ENCODE peak calls at places on chromosomes 7 and 10, in five cellular contexts. H is GM23338, O is IMR-90, U is cardiac muscle cell, L is bronchial epithelial cell. G is an unnamed sample.

GRCh38 chr7:68461430-68461829 is 1136.8 kb upstream of the AUTS2 start:
- DNase-seq in L (no peak), U (peak), O (no peak), H (no peak), G (no peak)

GRCh38 chr10:126133906-126134703 is 237.7 kb downstream of the FANK1 start:
- DNase-seq in U (peak), O (peak), H (no peak), L (peak), G (no peak)

GRCh38 chr10:116852246-116852645 is 2.9 kb downstream of the ENO4 start:
- DNase-seq in O (no peak), H (no peak), L (no peak), U (no peak), G (no peak)

GRCh38 chr10:20105236-20105635 is 289.0 kb downstream of the PLXDC2 start:
- DNase-seq in H (no peak), U (peak), L (peak), O (peak), G (no peak)

GRCh38 chr10:43093423-43094090 is 16.7 kb downstream of the RET start:
- DNase-seq in L (no peak), H (peak), O (peak), U (no peak), G (no peak)

GRCh38 chr10:12397931-12398330 is 48.6 kb downstream of the CAMK1D start:
- DNase-seq in L (no peak), H (no peak), U (no peak), O (peak), G (no peak)

GRCh38 chr7:159091041-159091440 is 53.6 kb downstream of the VIPR2 start:
- DNase-seq in H (no peak), O (no peak), L (no peak), U (no peak), G (no peak)

GRCh38 chr10:73044378-73045285 is 52.0 kb downstream of the P4HA1 start:
- DNase-seq in U (peak), H (peak), L (peak), O (peak), G (no peak)

GRCh38 chr10:69786791-69787190 is 14.9 kb upstream of the COL13A1 start:
- DNase-seq in L (peak), U (peak), H (peak), O (peak), G (no peak)

GRCh38 chr10:24858244-24858907 is 94.0 kb downstream of the PRTFDC1 start:
- DNase-seq in U (peak), L (peak), O (peak), H (peak), G (no peak)

GRCh38 chr7:127689194-127689772 is 37.3 kb downstream of the SND1 start:
- DNase-seq in O (no peak), L (peak), U (no peak), H (no peak), G (no peak)

GRCh38 chr10:119652361-119652760 is 1.2 kb downstream of the BAG3 start:
- DNase-seq in H (no peak), L (peak), U (peak), O (peak), G (peak)

GRCh38 chr10:24209946-24210491 is 1.1 kb downstream of the KIAA1217 start:
- DNase-seq in L (peak), H (no peak), U (peak), O (peak), G (peak)

GRCh38 chr7:71165708-71166107 is 33.8 kb downstream of the GALNT17 start:
- DNase-seq in O (no peak), U (no peak), H (peak), L (no peak), G (no peak)

GRCh38 chr7:42485171-42485838 is 248.3 kb upstream of the GLI3 start:
- DNase-seq in H (no peak), O (no peak), L (no peak), U (no peak), G (no peak)

GRCh38 chr7:76506081-76506440 is 4.3 kb upstream of the UPK3B start:
- DNase-seq in U (no peak), H (no peak), L (no peak), O (no peak), G (no peak)

GRCh38 chr10:29569778-29570177 is 65.0 kb downstream of the SVIL start:
- DNase-seq in L (no peak), U (no peak), O (no peak), H (no peak), G (no peak)

GRCh38 chr7:12436126-12436525 is 32.5 kb upstream of the VWDE start:
- DNase-seq in U (no peak), H (no peak), L (no peak), O (no peak), G (no peak)

GRCh38 chr7:148852272-148852671 is 31.8 kb downstream of the EZH2 start:
- DNase-seq in U (no peak), O (no peak), L (no peak), H (no peak), G (no peak)

GRCh38 chr7:94044806-94045205 is 40.7 kb upstream of the BET1 start:
- DNase-seq in H (no peak), L (no peak), U (no peak), O (no peak), G (no peak)

GRCh38 chr7:127769696-127770400 is 117.9 kb downstream of the SND1 start:
- DNase-seq in U (peak), L (peak), H (no peak), O (peak), G (no peak)

GRCh38 chr10:94279835-94280709 is 82.7 kb downstream of the NOC3L start:
- DNase-seq in L (peak), O (peak), U (peak), H (peak), G (peak)

GRCh38 chr10:128047337-128047736 is 78.9 kb downstream of the MKI67 start:
- DNase-seq in L (peak), H (peak), O (no peak), U (peak), G (peak)

GRCh38 chr10:27153855-27154198 is 357 bp downstream of the YME1L1 start:
- DNase-seq in U (peak), H (peak), L (peak), O (peak), G (peak)

GRCh38 chr10:5547934-5548660 is 23.3 kb downstream of the CALML3 start:
- DNase-seq in L (peak), U (peak), O (no peak), H (no peak), G (no peak)

GRCh38 chr10:79405221-79405994 is 40.0 kb downstream of the ZCCHC24 start:
- DNase-seq in L (no peak), U (peak), H (no peak), O (no peak), G (no peak)

GRCh38 chr7:41003031-41003925 is 699.6 kb downstream of the INHBA start:
- DNase-seq in O (peak), H (peak), U (peak), L (peak), G (peak)

GRCh38 chr7:34759477-34760125 is 101.6 kb downstream of the NPSR1 start:
- DNase-seq in O (peak), U (peak), H (peak), L (peak), G (no peak)

GRCh38 chr10:130337696-130338587 is 201.8 kb downstream of the GLRX3 start:
- DNase-seq in L (no peak), U (no peak), H (no peak), O (no peak), G (no peak)

GRCh38 chr10:1548596-1548995 is 188.7 kb downstream of the ADARB2 start:
- DNase-seq in U (no peak), O (no peak), H (no peak), L (no peak), G (no peak)

GRCh38 chr7:157493017-157493416 is 156.2 kb downstream of the DNAJB6 start:
- DNase-seq in O (no peak), L (no peak), U (no peak), H (no peak), G (no peak)

GRCh38 chr7:104241581-104241980 is 33.8 kb upstream of the ORC5 start:
- DNase-seq in O (no peak), L (no peak), H (no peak), U (no peak), G (no peak)

GRCh38 chr7:131586259-131586658 is 29.8 kb upstream of the PODXL start:
- DNase-seq in U (no peak), O (no peak), H (no peak), L (no peak), G (no peak)

GRCh38 chr7:100091411-100092181 is 2.8 kb downstream of the COPS6 start:
- DNase-seq in O (peak), H (peak), U (no peak), L (peak), G (no peak)

GRCh38 chr10:33235271-33235884 is 99.1 kb downstream of the NRP1 start:
- DNase-seq in O (no peak), H (no peak), L (no peak), U (peak), G (no peak)

GRCh38 chr10:96532523-96532922 is 18.8 kb upstream of the TLL2 start:
- DNase-seq in L (no peak), U (peak), H (no peak), O (peak), G (no peak)

GRCh38 chr7:116799912-116800311 is 62.5 kb upstream of the CAPZA2 start:
- DNase-seq in O (peak), H (no peak), U (peak), L (peak), G (no peak)

GRCh38 chr7:157542669-157543021 is 205.8 kb downstream of the DNAJB6 start:
- DNase-seq in O (no peak), L (no peak), U (no peak), H (no peak), G (no peak)

GRCh38 chr7:22549667-22550513 is 49.9 kb upstream of the STEAP1B start:
- DNase-seq in O (peak), L (peak), H (peak), U (peak), G (peak)

GRCh38 chr7:20197837-20198236 is 19.3 kb downstream of the MACC1 start:
- DNase-seq in L (no peak), U (no peak), O (no peak), H (peak), G (no peak)
- TF ChIP-seq CTCF in L (peak), U (peak), O (peak), H (peak), G (peak)

GRCh38 chr7:45391618-45392451 is 182.3 kb upstream of the ADCY1 start:
- DNase-seq in O (no peak), L (no peak), U (no peak), H (peak), G (peak)
- TF ChIP-seq CTCF in O (no peak), L (no peak), U (no peak), H (peak), G (no peak)

GRCh38 chr10:106722524-106722923 is 442.0 kb downstream of the SORCS1 start:
- DNase-seq in H (peak), L (no peak), O (no peak), U (no peak), G (no peak)
- TF ChIP-seq CTCF in H (peak), L (no peak), O (no peak), U (no peak), G (no peak)

GRCh38 chr7:101901661-101902491 is 84.5 kb downstream of the CUX1 start:
- DNase-seq in U (peak), H (no peak), O (peak), L (no peak), G (no peak)

GRCh38 chr7:101902680-101903504 is 85.5 kb downstream of the CUX1 start:
- DNase-seq in U (no peak), O (no peak), H (no peak), L (no peak), G (no peak)

GRCh38 chr7:101905203-101905865 is 87.9 kb downstream of the CUX1 start:
- DNase-seq in U (no peak), H (no peak), O (peak), L (no peak), G (no peak)

GRCh38 chr7:101904019-101904418 is 86.6 kb downstream of the CUX1 start:
- DNase-seq in L (no peak), O (no peak), H (no peak), U (no peak), G (no peak)

GRCh38 chr7:101903505-101903849 is 86.1 kb downstream of the CUX1 start:
- DNase-seq in L (no peak), U (no peak), O (no peak), H (no peak), G (no peak)
- TF ChIP-seq CTCF in L (no peak), U (no peak), O (no peak), H (no peak), G (no peak)

DNA sequence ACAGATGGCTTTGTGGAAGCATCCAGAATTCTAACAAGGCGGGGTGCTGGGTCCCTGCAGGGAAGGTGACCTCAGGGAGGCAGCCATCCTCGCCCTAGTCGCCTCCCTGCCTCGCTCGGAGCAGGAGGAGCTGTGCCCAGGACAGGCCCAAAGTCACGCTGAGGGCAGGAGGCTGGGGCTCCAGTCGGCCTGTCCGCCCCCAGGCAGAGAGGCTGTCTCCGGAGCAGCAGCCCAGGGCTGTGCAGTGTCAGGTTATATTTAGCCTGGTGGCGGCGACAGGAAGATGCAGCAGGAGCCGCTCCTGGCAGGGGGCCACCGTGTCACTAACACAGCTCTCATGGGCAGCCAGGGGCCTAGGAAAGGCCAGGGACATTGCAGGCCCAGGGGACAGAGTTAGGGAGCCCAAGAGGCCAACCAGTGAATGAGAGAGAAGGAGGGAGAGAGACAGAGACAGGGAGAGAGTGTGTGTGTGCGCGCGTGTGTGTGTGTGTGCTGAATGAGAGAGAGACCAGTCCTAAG is 13.5 kb downstream of the KCNH2 start:
- DNase-seq in U (no peak), H (peak), L (no peak), O (no peak), G (no peak)
- TF ChIP-seq CTCF in U (no peak), H (no peak), L (no peak), O (no peak), G (no peak)

G was measured in GM13977.